ENCODE peak calls at places on chromosomes 13 and 19, in nine cellular contexts. W is ascending aorta, H is heart left ventricle, O is right atrium auricular region, V is HepG2, Y is endodermal cell, G is fibroblast of the aortic adventitia, D is thoracic aorta, M is Caco-2. Q is an unnamed sample.

GRCh38 chr13:109381546-109382180 is 404.7 kb downstream of the IRS2 start:
- DNase-seq in H (no peak), V (no peak), W (no peak), G (no peak), M (no peak), Y (no peak), O (no peak), D (no peak), Q (peak)

GRCh38 chr19:1250374-1251232 is 2.2 kb downstream of the MIDN start:
- DNase-seq in W (no peak), G (peak), H (peak), V (peak), Y (peak), D (no peak), M (peak), O (no peak), Q (peak)

GRCh38 chr19:10270616-10271394 is at the start of gene ICAM1:
- DNase-seq in D (no peak), Y (peak), O (peak), M (peak), H (peak), G (peak), V (peak), W (peak), Q (peak)

GRCh38 chr19:30696514-30696913 is 324.3 kb downstream of the ZNF536 start:
- DNase-seq in W (no peak), V (no peak), M (no peak), O (no peak), Y (peak), H (peak), G (peak), D (no peak), Q (no peak)

GRCh38 chr13:95485518-95486144 is 66.9 kb upstream of the CLDN10 start:
- DNase-seq in G (peak), D (no peak), O (peak), M (no peak), V (no peak), W (no peak), H (no peak), Y (no peak), Q (no peak)

GRCh38 chr13:21759911-21760310 is 89.0 kb downstream of the FGF9 start:
- DNase-seq in H (no peak), W (no peak), D (no peak), M (no peak), V (no peak), G (no peak), Y (no peak), O (no peak), Q (no peak)

GRCh38 chr19:15701757-15702589 is 25.9 kb upstream of the OR10H2 start:
- DNase-seq in W (no peak), M (no peak), V (peak), Y (no peak), O (no peak), D (no peak), G (no peak), H (no peak), Q (no peak)

GRCh38 chr19:15283141-15283885 is 49.0 kb downstream of the BRD4 start:
- DNase-seq in O (peak), G (peak), V (no peak), D (peak), W (peak), H (no peak), Y (no peak), M (no peak), Q (peak)

GRCh38 chr19:38656171-38656981 is 8.9 kb downstream of the ACTN4 start:
- DNase-seq in D (no peak), H (no peak), O (no peak), Y (no peak), M (no peak), W (no peak), V (peak), G (peak), Q (peak)

GRCh38 chr19:1259206-1259872 is 9.8 kb upstream of the CIRBP start:
- DNase-seq in Y (peak), M (peak), W (no peak), V (peak), D (no peak), O (no peak), G (peak), H (peak), Q (peak)

GRCh38 chr19:13031917-13032623 is 36.8 kb downstream of the NFIX start:
- DNase-seq in M (no peak), V (peak), O (no peak), W (peak), Y (no peak), H (peak), D (no peak), G (peak), Q (peak)

GRCh38 chr13:21395953-21396352 is 63.1 kb downstream of the ZDHHC20 start:
- DNase-seq in M (no peak), V (no peak), Y (no peak), O (no peak), G (no peak), D (no peak), W (no peak), H (no peak), Q (no peak)

GRCh38 chr19:13006431-13007281 is 11.4 kb downstream of the NFIX start:
- DNase-seq in O (no peak), M (no peak), D (no peak), H (no peak), G (no peak), V (no peak), Y (no peak), W (peak), Q (peak)

GRCh38 chr13:93959796-93960533 is 519.5 kb downstream of the DCT start:
- DNase-seq in V (no peak), M (no peak), W (no peak), Y (no peak), O (no peak), H (no peak), D (no peak), G (no peak), Q (no peak)

GRCh38 chr19:17716309-17716929 is 2.9 kb upstream of the MAP1S start:
- DNase-seq in H (no peak), M (no peak), W (no peak), O (no peak), G (no peak), D (no peak), Y (no peak), V (peak), Q (no peak)
- TF ChIP-seq CTCF in H (no peak), M (no peak), W (no peak), O (no peak), G (peak), D (peak), Y (peak), V (no peak), Q (peak)

DNA sequence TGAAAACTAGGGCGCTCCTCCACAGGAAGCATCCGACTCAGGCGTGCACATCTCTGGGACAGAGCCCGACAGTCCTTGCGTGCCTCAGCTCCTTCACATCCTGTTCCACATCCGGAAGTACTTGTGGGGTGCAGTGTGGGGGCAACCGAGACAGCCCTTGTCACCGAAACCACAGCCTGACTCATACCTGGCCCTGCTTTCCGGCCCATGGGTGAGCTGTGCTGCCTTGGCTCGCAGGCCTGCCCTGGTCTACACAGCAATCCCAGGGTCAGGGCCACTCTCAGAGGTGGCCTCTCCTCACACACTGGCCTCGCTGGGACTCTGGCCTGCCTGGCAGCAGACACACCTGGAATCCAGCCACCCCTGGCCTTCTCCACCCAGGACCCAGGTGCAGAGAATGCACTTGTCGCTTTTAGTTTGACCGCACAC is 100.4 kb downstream of the STK24 start:
- DNase-seq in V (no peak), W (peak), H (no peak), O (peak), M (no peak), Y (peak), G (peak), D (no peak), Q (peak)
- H3K4me3 ChIP-seq in V (no peak), W (no peak), H (no peak), O (no peak), M (no peak), Y (no peak), G (no peak), D (no peak), Q (no peak)

GRCh38 chr13:111153977-111154332 is 38.8 kb downstream of the ARHGEF7 start:
- DNase-seq in M (peak), D (no peak), V (peak), G (no peak), Y (no peak), W (peak), H (no peak), O (peak), Q (peak)

GRCh38 chr13:111158136-111158805 is 43.2 kb downstream of the ARHGEF7 start:
- DNase-seq in M (no peak), O (no peak), H (no peak), Y (no peak), G (peak), D (no peak), V (no peak), W (no peak), Q (peak)

GRCh38 chr13:111156421-111156820 is 41.3 kb downstream of the ARHGEF7 start:
- DNase-seq in Y (no peak), H (no peak), V (no peak), D (no peak), W (no peak), M (no peak), G (peak), O (no peak), Q (peak)

GRCh38 chr13:111152836-111153235 is 37.7 kb downstream of the ARHGEF7 start:
- DNase-seq in W (no peak), G (no peak), M (peak), V (peak), H (no peak), O (no peak), D (no peak), Y (no peak), Q (no peak)

DNA sequence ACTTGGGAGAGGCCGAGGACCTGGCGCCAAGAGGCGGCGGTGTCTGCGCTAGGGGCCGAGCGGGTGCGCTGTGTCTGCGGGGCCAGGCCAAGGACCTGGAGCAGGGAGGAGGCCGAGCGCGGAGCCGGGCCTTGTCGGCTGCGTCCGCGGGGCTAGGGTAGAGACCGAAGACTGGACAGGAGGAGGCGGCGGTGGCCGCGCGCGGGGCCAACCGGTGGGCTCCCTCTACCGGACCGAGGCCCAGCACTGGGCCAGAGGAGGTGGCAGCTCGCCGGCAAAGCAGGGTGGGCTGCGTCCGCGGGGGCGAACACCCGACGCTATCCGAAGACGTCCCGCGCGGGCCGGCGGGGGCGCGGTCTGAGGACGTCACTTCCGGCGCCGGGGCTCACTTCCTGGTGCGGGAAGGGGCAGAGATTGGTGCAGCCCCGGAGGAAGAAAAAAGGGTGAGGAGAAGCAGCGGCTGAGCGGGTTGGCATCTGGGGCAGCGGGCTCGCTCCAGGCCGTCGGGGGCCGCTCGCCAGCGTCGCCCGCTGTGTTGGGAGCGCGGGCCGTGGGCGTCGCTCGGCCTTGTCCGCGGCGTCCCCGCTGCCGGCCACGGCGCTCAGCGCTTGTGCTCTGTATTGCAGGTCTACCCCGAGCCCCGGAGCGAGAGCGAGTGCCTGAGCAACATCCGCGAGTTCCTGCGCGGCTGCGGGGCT is 38.3 kb downstream of the ARHGEF7 start:
- DNase-seq in O (peak), M (peak), G (peak), V (peak), W (peak), D (peak), Y (peak), H (peak), Q (peak)
- TF ChIP-seq CTCF in O (peak), M (no peak), G (peak), V (peak), W (no peak), D (no peak), Y (peak), H (peak), Q (peak)

GRCh38 chr13:103634066-103634465 is 567.8 kb upstream of the SLC10A2 start:
- DNase-seq in G (no peak), D (no peak), V (no peak), O (no peak), M (no peak), Y (no peak), H (no peak), W (no peak), Q (no peak)
- H3K4me3 ChIP-seq in G (no peak), D (no peak), V (no peak), O (no peak), M (no peak), Y (no peak), H (no peak), W (no peak), Q (no peak)

GRCh38 chr13:50159613-50160012 is 144.4 kb downstream of the KCNRG start:
- DNase-seq in V (no peak), W (no peak), M (no peak), H (no peak), O (no peak), G (no peak), Y (no peak), D (no peak), Q (no peak)

GRCh38 chr13:50161052-50161451 is 145.8 kb downstream of the KCNRG start:
- DNase-seq in W (no peak), M (no peak), H (no peak), Y (no peak), D (no peak), O (no peak), V (peak), G (peak), Q (peak)

GRCh38 chr13:50156722-50157121 is 141.5 kb downstream of the KCNRG start:
- DNase-seq in W (no peak), G (no peak), V (peak), M (no peak), H (no peak), Y (no peak), O (no peak), D (no peak), Q (no peak)

GRCh38 chr13:50156140-50156539 is 140.9 kb downstream of the KCNRG start:
- DNase-seq in H (no peak), V (peak), M (no peak), D (no peak), O (no peak), W (no peak), G (peak), Y (no peak), Q (peak)

DNA sequence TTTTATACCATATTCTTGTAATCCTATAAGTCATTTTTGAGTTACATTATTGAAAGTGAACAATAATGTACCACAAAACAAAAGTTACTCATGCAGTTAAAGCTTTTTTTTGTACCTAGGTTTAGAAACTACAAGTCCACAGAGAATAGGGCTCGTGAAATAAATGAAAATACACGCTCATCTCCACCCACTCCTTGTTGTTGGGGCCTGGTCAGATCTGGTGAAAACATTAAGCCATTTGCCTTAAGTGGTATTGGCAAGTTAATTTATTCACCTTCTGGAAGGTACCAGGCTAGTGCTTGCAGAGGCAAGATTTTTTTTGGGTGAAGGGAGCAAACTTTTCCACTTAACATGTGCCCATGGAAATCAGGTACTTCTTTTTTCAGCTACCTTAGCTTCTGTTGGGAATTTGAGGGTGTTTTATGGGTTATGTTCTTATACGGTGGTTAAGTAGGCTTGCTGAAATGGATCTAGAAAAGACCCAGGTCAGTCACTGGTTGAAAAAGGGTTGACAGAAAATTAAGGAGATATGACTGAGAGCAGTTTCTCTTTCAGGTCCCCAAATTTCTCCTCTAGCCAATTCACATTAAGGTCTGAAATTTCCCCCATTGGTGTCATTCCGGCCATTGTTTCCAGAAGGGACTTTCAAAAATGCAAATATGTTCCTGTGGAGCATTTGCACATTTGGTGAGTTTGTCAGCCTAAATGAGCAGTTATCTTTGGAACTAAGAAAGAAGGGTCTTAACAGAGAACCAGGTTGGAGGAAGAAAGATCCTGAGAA is 143.3 kb downstream of the KCNRG start:
- DNase-seq in G (no peak), H (no peak), Y (no peak), D (no peak), W (no peak), V (no peak), M (no peak), O (no peak), Q (no peak)
- TF ChIP-seq CTCF in G (no peak), H (no peak), Y (no peak), D (no peak), W (no peak), V (no peak), M (no peak), O (no peak), Q (no peak)

DNA sequence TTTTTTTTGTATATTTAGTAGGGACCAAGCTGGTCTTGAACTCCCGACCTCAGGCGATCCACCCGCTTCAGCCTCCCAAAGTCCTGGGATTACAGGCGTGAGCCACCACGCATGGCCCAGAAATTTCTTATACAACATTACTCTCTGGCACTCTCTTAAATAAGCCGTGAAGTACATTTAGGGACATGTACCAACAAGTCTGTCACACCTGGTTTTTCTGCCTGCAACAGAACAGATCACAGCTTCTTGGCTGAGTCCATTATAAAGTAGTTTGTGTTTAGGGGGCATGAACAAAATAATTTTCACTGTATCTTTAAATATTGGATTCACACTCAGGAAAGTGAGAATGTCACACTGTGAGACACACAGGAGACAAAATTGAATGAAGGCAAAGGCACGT is 1567.3 kb downstream of the SLITRK5 start:
- DNase-seq in V (no peak), W (no peak), M (no peak), H (no peak), O (no peak), D (no peak), G (no peak), Y (no peak), Q (no peak)
- H3K4me3 ChIP-seq in V (no peak), W (no peak), M (no peak), H (no peak), O (no peak), D (no peak), G (no peak), Y (no peak), Q (no peak)

DNA sequence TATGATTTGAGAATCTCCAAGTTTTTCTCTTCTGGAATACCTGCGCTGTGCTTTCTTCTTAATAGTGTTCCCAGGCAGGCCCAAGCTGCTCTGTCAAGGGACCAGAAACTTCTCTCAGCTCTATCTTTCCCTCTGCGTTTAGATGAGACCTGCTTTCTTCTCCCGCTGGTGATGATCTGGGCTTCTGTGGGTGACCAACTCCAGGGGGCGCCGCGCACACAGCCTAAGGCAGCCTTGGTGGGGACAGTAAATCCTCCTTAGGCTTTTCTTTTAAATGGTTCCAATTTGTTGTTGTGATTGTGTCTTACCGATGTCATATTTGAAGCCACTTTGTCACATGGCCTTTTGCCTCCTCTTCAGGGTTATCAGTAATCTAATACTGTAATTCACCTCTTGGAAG is 439.4 kb upstream of the KLF12 start:
- DNase-seq in V (peak), O (no peak), D (no peak), Y (peak), H (no peak), W (no peak), G (no peak), M (no peak), Q (no peak)
- TF ChIP-seq CTCF in V (peak), O (peak), D (no peak), Y (peak), H (peak), W (no peak), G (peak), M (no peak), Q (no peak)

DNA sequence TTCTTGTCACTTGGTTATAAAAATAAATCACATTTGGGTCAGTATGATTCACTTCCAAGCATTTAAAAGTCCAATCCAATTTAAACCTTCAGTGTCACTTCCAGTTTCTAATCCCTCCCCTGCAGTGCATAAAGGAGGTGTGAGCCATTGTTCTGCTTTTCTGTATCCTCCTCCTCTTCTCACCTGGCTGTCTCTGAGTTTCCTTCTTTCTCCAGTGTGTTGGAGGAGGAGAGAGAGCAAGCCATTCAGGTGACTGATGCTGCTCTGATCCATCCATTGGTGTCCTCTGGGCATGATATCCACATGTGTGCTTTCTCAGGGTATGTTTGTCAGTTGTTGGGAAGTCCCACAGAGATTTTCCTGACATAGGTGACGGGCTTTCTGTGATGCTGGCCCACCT is 1.2 kb downstream of the NUDT15 start:
- DNase-seq in G (no peak), O (no peak), H (no peak), Y (peak), V (no peak), D (no peak), M (no peak), W (no peak), Q (no peak)
- H3K4me3 ChIP-seq in G (no peak), O (no peak), H (peak), Y (peak), V (peak), D (no peak), M (no peak), W (peak), Q (no peak)